ENCODE peak calls at places on chromosomes 2 and 18, in five cellular contexts. L is GM23248, U is mammary epithelial cell, O is MM.1S, E is HCT116. C is an unnamed sample.

GRCh38 chr18:61697306-61697909 is 195.4 kb downstream of the RNF152 start:
- DNase-seq in L (no peak), U (no peak), O (no peak), E (no peak), C (peak)

GRCh38 chr2:29115797-29116781 is 874 bp downstream of the CLIP4 start:
- DNase-seq in L (peak), U (peak), O (peak), E (no peak), C (peak)

GRCh38 chr2:72415256-72415655 is 267.6 kb upstream of the CYP26B1 start:
- DNase-seq in L (peak), U (peak), O (no peak), E (no peak), C (no peak)

GRCh38 chr2:182302174-182302573 is 124.7 kb downstream of the PDE1A start:
- DNase-seq in L (peak), U (peak), O (no peak), E (no peak), C (no peak)

GRCh38 chr18:79964330-79965118 is at the start of gene HSBP1L1:
- DNase-seq in L (peak), U (peak), O (peak), E (peak), C (peak)

GRCh38 chr2:62938126-62938525 is 112.5 kb upstream of the OTX1 start:
- DNase-seq in L (peak), U (no peak), O (no peak), E (no peak), C (no peak)

GRCh38 chr2:39778233-39778632 is 825 bp downstream of the THUMPD2 start:
- DNase-seq in L (peak), U (no peak), O (no peak), E (no peak), C (no peak)

GRCh38 chr2:127049927-127050802 is 56.8 kb downstream of the BIN1 start:
- DNase-seq in L (peak), U (peak), O (peak), E (no peak), C (peak)

GRCh38 chr2:197255550-197255949 is 55.0 kb downstream of the ANKRD44 start:
- DNase-seq in L (peak), U (no peak), O (peak), E (no peak), C (peak)

GRCh38 chr2:176291768-176292393 is 22.6 kb downstream of the MTX2 start:
- DNase-seq in L (no peak), U (no peak), O (peak), E (no peak), C (no peak)

GRCh38 chr2:30162821-30163220 is 16.0 kb downstream of the YPEL5 start:
- DNase-seq in L (no peak), U (no peak), O (no peak), E (no peak), C (no peak)

GRCh38 chr2:189421644-189422043 is 19.6 kb upstream of the WDR75 start:
- DNase-seq in L (peak), U (peak), O (no peak), E (no peak), C (no peak)

GRCh38 chr2:71693286-71694270 is 240.2 kb downstream of the DYSF start:
- DNase-seq in L (no peak), U (no peak), O (no peak), E (no peak), C (no peak)

GRCh38 chr18:77068321-77068841 is 64.2 kb downstream of the MBP start:
- DNase-seq in L (peak), U (peak), O (no peak), E (no peak), C (no peak)

GRCh38 chr2:240733803-240734495 is 42.3 kb downstream of the AQP12A start:
- DNase-seq in L (no peak), U (no peak), O (no peak), E (no peak), C (peak)

GRCh38 chr2:55225481-55226020 is 6.5 kb downstream of the CLHC1 start:
- DNase-seq in L (no peak), U (no peak), O (no peak), E (no peak), C (no peak)

GRCh38 chr2:33058716-33059451 is 112.1 kb downstream of the LTBP1 start:
- DNase-seq in L (no peak), U (no peak), O (no peak), E (no peak), C (no peak)

GRCh38 chr2:30679416-30680088 is 127.7 kb downstream of the CAPN13 start:
- DNase-seq in L (peak), U (no peak), O (no peak), E (no peak), C (no peak)

GRCh38 chr2:119487434-119488244 is 36.6 kb downstream of the SCTR start:
- DNase-seq in L (no peak), U (no peak), O (no peak), E (no peak), C (no peak)

GRCh38 chr2:66929632-66930385 is 467.3 kb upstream of the ETAA1 start:
- DNase-seq in L (peak), U (peak), O (no peak), E (no peak), C (no peak)

GRCh38 chr2:55879976-55880375 is 43.6 kb downstream of the EFEMP1 start:
- DNase-seq in L (peak), U (no peak), O (no peak), E (no peak), C (no peak)

GRCh38 chr2:42048318-42049251 is 764 bp downstream of the PKDCC start:
- DNase-seq in L (peak), U (no peak), O (no peak), E (no peak), C (peak)

GRCh38 chr2:120740375-120740764 is 4.7 kb downstream of the GLI2 start:
- DNase-seq in L (no peak), U (no peak), O (no peak), E (no peak), C (peak)
- H3K9ac ChIP-seq in L (no peak), U (no peak), O (no peak), E (no peak), C (no peak)

DNA sequence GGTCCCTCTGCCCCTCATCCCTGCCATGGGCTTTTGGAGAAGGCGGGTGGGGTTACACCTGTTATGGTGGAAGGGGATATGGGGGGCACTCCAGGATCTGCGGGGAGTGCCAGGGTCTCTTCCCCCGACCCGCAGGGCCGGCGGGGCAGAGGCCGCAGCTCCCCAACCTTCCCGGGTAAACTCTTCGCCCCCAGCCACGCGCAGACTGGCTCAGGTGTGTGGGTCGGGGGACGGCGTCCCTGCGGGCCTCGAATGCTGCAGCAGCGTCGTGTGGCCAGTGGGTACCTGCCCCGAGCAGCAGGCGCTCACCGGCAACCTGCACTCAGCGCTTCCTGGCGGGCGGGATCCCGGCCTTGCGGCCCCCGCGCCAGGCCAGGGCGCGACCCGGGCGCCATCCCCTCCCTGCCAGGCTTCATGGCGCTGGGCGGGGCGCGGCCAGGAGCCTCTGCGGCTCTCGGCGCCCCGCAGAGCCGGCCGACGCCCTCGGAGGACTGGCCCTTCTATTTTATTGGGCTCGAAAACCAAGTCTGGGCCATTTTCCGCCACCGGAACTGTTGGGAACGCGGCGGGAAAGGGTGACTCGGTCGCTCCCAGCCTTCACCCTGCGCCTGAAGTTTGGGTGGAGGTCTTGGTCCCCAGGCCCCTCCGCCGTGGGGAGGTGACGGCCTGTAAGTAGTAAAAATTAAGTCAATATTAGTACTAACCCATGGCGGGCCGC is 4.5 kb downstream of the GBX2 start:
- DNase-seq in L (no peak), U (no peak), O (no peak), E (no peak), C (peak)
- TF ChIP-seq EZH2 in L (peak), U (no peak), O (no peak), E (no peak), C (peak)

DNA sequence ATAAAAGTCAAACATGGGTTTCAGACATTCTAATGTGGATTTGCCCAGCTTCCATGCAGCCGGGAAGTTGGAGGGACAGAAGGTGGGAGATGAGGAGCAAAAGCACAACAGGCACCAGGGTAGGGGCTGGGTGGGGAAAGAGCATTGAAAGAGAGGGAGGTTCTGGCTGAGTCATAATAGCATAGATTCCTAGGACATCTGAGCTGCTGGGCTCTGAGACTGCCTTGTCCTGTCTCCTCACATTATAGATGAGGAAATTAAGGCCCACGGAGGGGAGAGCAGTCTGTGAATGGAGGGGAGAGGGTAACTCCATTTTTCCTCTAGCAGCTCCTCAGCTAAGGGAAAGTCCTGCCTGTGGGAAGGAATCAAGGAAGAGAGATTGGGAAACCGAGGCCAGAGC is 26.1 kb downstream of the SH2D6 start:
- DNase-seq in L (peak), U (no peak), O (no peak), E (no peak), C (no peak)
- H3K9ac ChIP-seq in L (peak), U (no peak), O (no peak), E (no peak), C (no peak)

DNA sequence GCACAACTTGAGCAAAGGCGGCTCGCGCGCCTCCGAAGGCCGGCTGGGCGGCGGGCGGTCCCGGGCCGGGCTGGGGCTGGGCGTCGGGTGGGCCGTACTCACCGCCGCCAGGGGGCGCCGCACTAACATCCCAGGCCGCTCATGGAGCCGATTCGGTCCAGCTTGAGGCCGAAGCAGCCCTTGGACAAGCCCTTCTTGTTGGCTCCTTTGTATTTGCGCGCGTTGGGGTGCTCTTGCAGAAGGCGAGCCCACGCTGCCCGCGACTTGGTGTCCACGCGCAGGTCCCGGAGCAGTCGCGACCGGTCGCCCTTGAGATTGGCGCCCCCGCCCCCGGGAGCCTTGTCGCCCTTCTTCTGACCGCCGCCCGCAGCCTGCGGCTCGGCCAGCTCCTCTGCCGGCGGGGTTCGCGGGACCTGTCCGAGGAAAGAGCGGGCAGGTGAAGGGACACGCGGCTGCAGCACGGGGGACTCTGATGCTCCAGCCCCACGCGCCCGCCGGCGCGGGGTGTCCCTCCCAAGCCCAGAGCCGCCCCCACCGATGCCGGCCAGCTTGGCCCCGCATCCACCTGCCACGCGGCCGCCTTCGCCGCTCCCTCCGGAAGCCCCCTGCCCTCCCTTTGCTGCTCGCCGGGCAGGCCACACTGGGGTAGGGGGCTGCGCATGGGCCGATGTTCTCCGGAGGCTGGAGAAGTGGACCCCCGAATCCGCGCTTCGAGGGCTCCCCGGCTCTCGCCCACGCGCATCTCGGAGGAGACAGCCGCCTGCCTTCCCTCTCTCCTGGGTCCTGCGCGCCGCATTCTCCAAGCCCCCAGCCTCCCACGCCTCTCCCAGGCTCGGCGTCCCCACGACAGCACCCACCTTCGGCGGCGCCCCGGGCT is 655 bp downstream of the NPPC start:
- DNase-seq in L (peak), U (peak), O (peak), E (peak), C (peak)
- TF ChIP-seq EZH2 in L (no peak), U (no peak), O (no peak), E (no peak), C (peak)

DNA sequence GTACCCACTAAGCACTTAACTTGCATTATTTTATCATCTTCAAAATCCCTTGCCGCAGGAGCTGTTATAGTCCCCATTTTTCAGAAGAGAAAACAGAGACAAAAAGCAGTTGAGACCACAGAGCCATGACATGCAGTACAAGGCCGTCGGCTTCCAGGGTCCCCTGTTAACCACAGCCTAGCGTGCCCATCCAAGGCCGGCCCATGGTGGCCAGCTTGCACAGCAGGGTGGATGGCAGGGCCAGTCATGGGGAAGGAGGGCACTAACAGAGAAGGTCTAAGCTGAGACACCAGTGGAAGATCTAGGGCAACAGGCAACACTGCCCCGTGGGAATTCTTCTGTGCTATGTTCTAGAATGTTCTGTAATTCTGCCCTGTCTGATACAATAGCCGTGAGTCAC is 192.6 kb upstream of the ID2 start:
- DNase-seq in L (peak), U (no peak), O (no peak), E (no peak), C (no peak)
- H3K9ac ChIP-seq in L (no peak), U (no peak), O (no peak), E (no peak), C (no peak)

C was measured in neural progenitor cell.